ENCODE peak calls at places on chromosomes 11 and 22, in four cellular contexts. One of them, this sample, is unnamed.

GRCh38 chr11:107598225-107599139 is 7.5 kb downstream of the ELMOD1 start:
- DNase-seq in stimulated activated CD4-positive, alpha-beta T cell treated with anti-CD3 and anti-CD28 coated beads, Interleukin-4, amount 100 ng/mL, for 4 hours: no peak
- DNase-seq in HEK293T: peak; percentile 53
- DNase-seq in endothelial cell: peak; percentile 58
- DNase-seq in this sample: no peak

GRCh38 chr11:121767433-121767832 is 314.7 kb upstream of the SORL1-AS1 start:
- DNase-seq in endothelial cell: no peak
- DNase-seq in stimulated activated CD4-positive, alpha-beta T cell treated with anti-CD3 and anti-CD28 coated beads, Interleukin-4, amount 100 ng/mL, for 4 hours: no peak
- DNase-seq in HEK293T: no peak
- DNase-seq in this sample: no peak

GRCh38 chr11:45530776-45531175 is 134.6 kb downstream of the CHST1 start:
- DNase-seq in HEK293T: no peak
- DNase-seq in stimulated activated CD4-positive, alpha-beta T cell treated with anti-CD3 and anti-CD28 coated beads, Interleukin-4, amount 100 ng/mL, for 4 hours: no peak
- DNase-seq in endothelial cell: no peak
- DNase-seq in this sample: no peak

GRCh38 chr11:110447897-110448522 is 18.3 kb downstream of the FDX1 start:
- DNase-seq in endothelial cell: no peak
- DNase-seq in HEK293T: no peak
- DNase-seq in stimulated activated CD4-positive, alpha-beta T cell treated with anti-CD3 and anti-CD28 coated beads, Interleukin-4, amount 100 ng/mL, for 4 hours: no peak
- DNase-seq in this sample: no peak

GRCh38 chr11:65301491-65302329 is 13.0 kb upstream of the CDC42EP2 start:
- DNase-seq in endothelial cell: peak; percentile 68
- DNase-seq in stimulated activated CD4-positive, alpha-beta T cell treated with anti-CD3 and anti-CD28 coated beads, Interleukin-4, amount 100 ng/mL, for 4 hours: no peak
- DNase-seq in HEK293T: no peak
- DNase-seq in this sample: no peak

GRCh38 chr22:30969532-30970355 is 679 bp downstream of the TUG1 start:
- DNase-seq in HEK293T: peak; percentile 54
- DNase-seq in endothelial cell: peak; percentile 50
- DNase-seq in stimulated activated CD4-positive, alpha-beta T cell treated with anti-CD3 and anti-CD28 coated beads, Interleukin-4, amount 100 ng/mL, for 4 hours: peak; percentile 36
- DNase-seq in this sample: no peak

GRCh38 chr22:36398602-36399472 is 11.1 kb upstream of the MYH9 start:
- DNase-seq in endothelial cell: no peak
- DNase-seq in HEK293T: no peak
- DNase-seq in stimulated activated CD4-positive, alpha-beta T cell treated with anti-CD3 and anti-CD28 coated beads, Interleukin-4, amount 100 ng/mL, for 4 hours: no peak
- DNase-seq in this sample: no peak

GRCh38 chr11:66353762-66354161 is 6.3 kb upstream of the B4GAT1 start:
- DNase-seq in endothelial cell: no peak
- DNase-seq in stimulated activated CD4-positive, alpha-beta T cell treated with anti-CD3 and anti-CD28 coated beads, Interleukin-4, amount 100 ng/mL, for 4 hours: no peak
- DNase-seq in HEK293T: no peak
- DNase-seq in this sample: no peak

GRCh38 chr11:43845816-43846215 is 34.8 kb upstream of the ALKBH3 start:
- DNase-seq in stimulated activated CD4-positive, alpha-beta T cell treated with anti-CD3 and anti-CD28 coated beads, Interleukin-4, amount 100 ng/mL, for 4 hours: no peak
- DNase-seq in endothelial cell: no peak
- DNase-seq in HEK293T: no peak
- DNase-seq in this sample: no peak

GRCh38 chr22:41528938-41529561 is 15.2 kb downstream of the POLR3H start:
- DNase-seq in endothelial cell: no peak
- DNase-seq in HEK293T: no peak
- DNase-seq in stimulated activated CD4-positive, alpha-beta T cell treated with anti-CD3 and anti-CD28 coated beads, Interleukin-4, amount 100 ng/mL, for 4 hours: no peak
- DNase-seq in this sample: no peak

GRCh38 chr11:35122308-35122707 is 16.7 kb upstream of the CD44 start:
- DNase-seq in HEK293T: no peak
- DNase-seq in endothelial cell: no peak
- DNase-seq in stimulated activated CD4-positive, alpha-beta T cell treated with anti-CD3 and anti-CD28 coated beads, Interleukin-4, amount 100 ng/mL, for 4 hours: no peak
- DNase-seq in this sample: no peak

This sample was measured in NT2/D1.